ENCODE peak calls at places on chromosomes 4 and X, in six cellular contexts. One of them, this sample, is unnamed.

GRCh38 chr4:153514001-153514526 is 47.9 kb downstream of the TMEM131L start:
- DNase-seq in GM23338: no peak
- DNase-seq in SK-N-SH: no peak
- DNase-seq in hepatocyte: no peak
- DNase-seq in HCT116: peak
- DNase-seq in GM23248: peak
- DNase-seq in this sample: no peak

GRCh38 chr4:150078041-150078995 is at the start of gene DCLK2:
- DNase-seq in HCT116: peak
- DNase-seq in GM23248: peak
- DNase-seq in GM23338: peak
- DNase-seq in hepatocyte: peak
- DNase-seq in SK-N-SH: peak
- DNase-seq in this sample: peak

GRCh38 chr4:37446016-37446415 is 201.5 kb downstream of the NWD2 start:
- DNase-seq in GM23248: no peak
- DNase-seq in HCT116: no peak
- DNase-seq in SK-N-SH: no peak
- DNase-seq in GM23338: no peak
- DNase-seq in hepatocyte: no peak
- DNase-seq in this sample: no peak

GRCh38 chr4:37976513-37976912 is 16.3 kb downstream of the PTTG2 start:
- DNase-seq in hepatocyte: peak
- DNase-seq in SK-N-SH: no peak
- DNase-seq in GM23248: peak
- DNase-seq in GM23338: no peak
- DNase-seq in HCT116: no peak
- DNase-seq in this sample: no peak

GRCh38 chr4:152310223-152310622 is 225.7 kb downstream of the FBXW7 start:
- DNase-seq in SK-N-SH: no peak
- DNase-seq in HCT116: no peak
- DNase-seq in GM23338: peak
- DNase-seq in GM23248: peak
- DNase-seq in hepatocyte: no peak
- DNase-seq in this sample: no peak

GRCh38 chrX:36963069-36963808 is 44.9 kb upstream of the FAM47C start:
- DNase-seq in HCT116: no peak
- DNase-seq in GM23338: peak
- DNase-seq in SK-N-SH: no peak
- DNase-seq in hepatocyte: no peak
- DNase-seq in GM23248: no peak
- DNase-seq in this sample: no peak

GRCh38 chrX:115948018-115948923 is 222.3 kb upstream of the AGTR2 start:
- DNase-seq in hepatocyte: no peak
- DNase-seq in SK-N-SH: peak
- DNase-seq in GM23248: no peak
- DNase-seq in HCT116: no peak
- DNase-seq in GM23338: peak
- DNase-seq in this sample: peak

GRCh38 chrX:53695901-53696300 is 9.4 kb upstream of the HUWE1 start:
- DNase-seq in HCT116: no peak
- DNase-seq in GM23248: no peak
- DNase-seq in hepatocyte: no peak
- DNase-seq in SK-N-SH: no peak
- DNase-seq in GM23338: no peak
- DNase-seq in this sample: peak

GRCh38 chr4:75639124-75639695 is 8.9 kb upstream of the CDKL2 start:
- DNase-seq in SK-N-SH: no peak
- DNase-seq in GM23338: no peak
- DNase-seq in GM23248: no peak
- DNase-seq in hepatocyte: no peak
- DNase-seq in HCT116: no peak
- DNase-seq in this sample: no peak

GRCh38 chrX:135340827-135341226 is 31.5 kb downstream of the ETDC start:
- DNase-seq in GM23248: peak
- DNase-seq in hepatocyte: no peak
- DNase-seq in HCT116: no peak
- DNase-seq in SK-N-SH: peak
- DNase-seq in GM23338: no peak
- DNase-seq in this sample: no peak

GRCh38 chr4:123244233-123244632 is 152.4 kb upstream of the SPRY1 start:
- DNase-seq in hepatocyte: no peak
- DNase-seq in GM23338: no peak
- DNase-seq in HCT116: no peak
- DNase-seq in GM23248: no peak
- DNase-seq in SK-N-SH: no peak
- DNase-seq in this sample: peak

GRCh38 chr4:100462206-100462605 is 55.6 kb downstream of the EMCN start:
- DNase-seq in GM23248: peak
- DNase-seq in SK-N-SH: no peak
- DNase-seq in GM23338: no peak
- DNase-seq in HCT116: no peak
- DNase-seq in hepatocyte: no peak
- DNase-seq in this sample: no peak

GRCh38 chr4:98747659-98748091 is 89.3 kb upstream of the TSPAN5 start:
- DNase-seq in GM23338: peak
- DNase-seq in hepatocyte: peak
- DNase-seq in GM23248: no peak
- DNase-seq in HCT116: peak
- DNase-seq in SK-N-SH: no peak
- DNase-seq in this sample: peak

GRCh38 chrX:7068939-7069367 is 78.6 kb upstream of the STS start:
- DNase-seq in hepatocyte: no peak
- DNase-seq in GM23338: peak
- DNase-seq in HCT116: no peak
- DNase-seq in SK-N-SH: peak
- DNase-seq in GM23248: peak
- DNase-seq in this sample: peak

GRCh38 chr4:138816883-138817282 is 198.7 kb upstream of the NOCT start:
- DNase-seq in GM23248: no peak
- DNase-seq in GM23338: no peak
- DNase-seq in SK-N-SH: peak
- DNase-seq in HCT116: no peak
- DNase-seq in hepatocyte: peak
- DNase-seq in this sample: no peak

GRCh38 chr4:114208747-114209146 is 229.3 kb upstream of the ARSJ start:
- DNase-seq in HCT116: no peak
- DNase-seq in GM23338: no peak
- DNase-seq in GM23248: peak
- DNase-seq in hepatocyte: no peak
- DNase-seq in SK-N-SH: no peak
- DNase-seq in this sample: no peak

GRCh38 chr4:147287588-147287890 is 193.4 kb upstream of the EDNRA start:
- DNase-seq in HCT116: no peak
- DNase-seq in SK-N-SH: no peak
- DNase-seq in GM23248: no peak
- DNase-seq in GM23338: no peak
- DNase-seq in hepatocyte: no peak
- DNase-seq in this sample: no peak

GRCh38 chr4:84582988-84583870 is at the start of gene CDS1:
- DNase-seq in GM23248: peak
- DNase-seq in SK-N-SH: peak
- DNase-seq in hepatocyte: peak
- DNase-seq in HCT116: no peak
- DNase-seq in GM23338: peak
- DNase-seq in this sample: peak

GRCh38 chrX:3712080-3712869 is 1.2 kb downstream of the PRKX start:
- DNase-seq in GM23248: peak
- DNase-seq in GM23338: peak
- DNase-seq in HCT116: no peak
- DNase-seq in SK-N-SH: no peak
- DNase-seq in hepatocyte: peak
- DNase-seq in this sample: peak

GRCh38 chr4:151430737-151431457 is 21.9 kb downstream of the FHIP1A start:
- DNase-seq in SK-N-SH: no peak
- DNase-seq in GM23248: no peak
- DNase-seq in GM23338: peak
- DNase-seq in HCT116: no peak
- DNase-seq in hepatocyte: no peak
- DNase-seq in this sample: peak

GRCh38 chrX:151722241-151722846 is 6.5 kb downstream of the FATE1 start:
- DNase-seq in GM23248: peak
- DNase-seq in hepatocyte: peak
- DNase-seq in SK-N-SH: peak
- DNase-seq in HCT116: peak
- DNase-seq in GM23338: peak
- DNase-seq in this sample: peak

GRCh38 chrX:119755981-119756533 is 2.3 kb upstream of the SOWAHD start:
- DNase-seq in GM23248: no peak
- DNase-seq in HCT116: no peak
- DNase-seq in hepatocyte: no peak
- DNase-seq in GM23338: no peak
- DNase-seq in SK-N-SH: no peak
- DNase-seq in this sample: no peak
- TF ChIP-seq EZH2phosphoT487 in GM23248: no peak
- TF ChIP-seq EZH2phosphoT487 in HCT116: no peak
- TF ChIP-seq EZH2phosphoT487 in hepatocyte: no peak
- TF ChIP-seq EZH2phosphoT487 in GM23338: no peak
- TF ChIP-seq EZH2phosphoT487 in SK-N-SH: no peak
- TF ChIP-seq EZH2phosphoT487 in this sample: no peak

GRCh38 chr4:15735531-15735930 is 32.7 kb downstream of the BST1 start:
- DNase-seq in GM23338: no peak
- DNase-seq in hepatocyte: no peak
- DNase-seq in SK-N-SH: no peak
- DNase-seq in GM23248: no peak
- DNase-seq in HCT116: no peak
- DNase-seq in this sample: no peak

GRCh38 chr4:15725608-15726007 is 22.7 kb downstream of the BST1 start:
- DNase-seq in GM23338: no peak
- DNase-seq in GM23248: no peak
- DNase-seq in HCT116: no peak
- DNase-seq in hepatocyte: no peak
- DNase-seq in SK-N-SH: no peak
- DNase-seq in this sample: no peak

DNA sequence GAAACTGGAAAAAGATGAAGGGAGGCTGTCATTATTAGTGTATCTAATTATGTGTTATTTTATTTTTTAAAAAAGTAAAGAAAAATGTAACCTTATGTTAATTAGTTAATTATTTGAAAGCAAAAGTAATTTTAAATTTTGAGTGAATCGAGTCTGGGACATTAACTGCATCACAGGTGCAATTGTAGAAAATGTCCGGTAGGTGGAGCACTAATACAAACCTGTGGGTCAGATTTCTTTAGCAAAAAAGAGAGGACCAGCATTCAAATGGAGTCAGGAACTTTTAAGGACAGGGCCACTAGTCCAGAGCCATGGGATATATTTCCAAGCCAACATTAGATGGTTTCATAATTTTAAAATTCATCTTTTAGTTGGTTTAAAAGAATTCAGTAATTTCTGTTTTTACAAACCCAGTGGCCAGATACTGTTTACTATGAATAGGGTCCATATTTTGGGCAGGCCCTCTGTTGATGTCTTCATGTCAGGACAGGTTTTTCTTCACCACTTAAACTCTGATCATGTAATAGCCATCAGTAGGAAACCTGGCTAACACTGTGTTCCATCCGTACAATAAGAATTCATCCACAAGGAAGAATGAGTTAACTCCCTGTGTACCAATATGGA is 27.2 kb downstream of the BST1 start:
- DNase-seq in hepatocyte: peak
- DNase-seq in SK-N-SH: peak
- DNase-seq in GM23248: peak
- DNase-seq in GM23338: peak
- DNase-seq in HCT116: peak
- DNase-seq in this sample: peak
- TF ChIP-seq EZH2phosphoT487 in hepatocyte: no peak
- TF ChIP-seq EZH2phosphoT487 in SK-N-SH: no peak
- TF ChIP-seq EZH2phosphoT487 in GM23248: no peak
- TF ChIP-seq EZH2phosphoT487 in GM23338: no peak
- TF ChIP-seq EZH2phosphoT487 in HCT116: no peak
- TF ChIP-seq EZH2phosphoT487 in this sample: no peak

DNA sequence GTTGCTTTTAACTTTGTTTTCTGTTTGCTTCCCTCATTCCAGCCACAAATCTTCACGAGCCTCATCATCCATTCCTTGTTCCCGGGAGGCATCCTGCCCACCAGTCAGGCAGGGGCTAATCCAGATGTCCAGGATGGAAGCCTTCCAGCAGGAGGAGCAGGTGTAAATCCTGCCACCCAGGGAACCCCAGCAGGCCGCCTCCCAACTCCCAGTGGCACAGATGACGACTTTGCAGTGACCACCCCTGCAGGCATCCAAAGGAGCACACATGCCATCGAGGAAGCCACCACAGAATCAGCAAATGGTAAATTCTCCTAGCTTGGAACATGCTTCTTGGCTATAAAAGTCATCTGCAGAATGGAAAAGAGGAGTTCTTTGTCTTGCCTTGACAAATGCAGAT is 12.6 kb downstream of the AMTN start:
- DNase-seq in hepatocyte: no peak
- DNase-seq in HCT116: no peak
- DNase-seq in GM23248: no peak
- DNase-seq in GM23338: no peak
- DNase-seq in SK-N-SH: no peak
- DNase-seq in this sample: no peak
- TF ChIP-seq EZH2phosphoT487 in hepatocyte: no peak
- TF ChIP-seq EZH2phosphoT487 in HCT116: no peak
- TF ChIP-seq EZH2phosphoT487 in GM23248: no peak
- TF ChIP-seq EZH2phosphoT487 in GM23338: no peak
- TF ChIP-seq EZH2phosphoT487 in SK-N-SH: no peak
- TF ChIP-seq EZH2phosphoT487 in this sample: no peak

GRCh38 chrX:70292788-70293187 is 2.9 kb downstream of the KIF4A start:
- DNase-seq in hepatocyte: no peak
- DNase-seq in GM23248: no peak
- DNase-seq in SK-N-SH: no peak
- DNase-seq in HCT116: no peak
- DNase-seq in GM23338: no peak
- DNase-seq in this sample: no peak
- TF ChIP-seq EZH2phosphoT487 in hepatocyte: no peak
- TF ChIP-seq EZH2phosphoT487 in GM23248: no peak
- TF ChIP-seq EZH2phosphoT487 in SK-N-SH: no peak
- TF ChIP-seq EZH2phosphoT487 in HCT116: no peak
- TF ChIP-seq EZH2phosphoT487 in GM23338: no peak
- TF ChIP-seq EZH2phosphoT487 in this sample: no peak

GRCh38 chrX:45421806-45422205 is 221.1 kb upstream of the DIPK2B start:
- DNase-seq in GM23338: no peak
- DNase-seq in hepatocyte: no peak
- DNase-seq in HCT116: no peak
- DNase-seq in SK-N-SH: no peak
- DNase-seq in GM23248: no peak
- DNase-seq in this sample: no peak

GRCh38 chrX:45424341-45424740 is 223.7 kb upstream of the DIPK2B start:
- DNase-seq in HCT116: no peak
- DNase-seq in GM23338: no peak
- DNase-seq in GM23248: peak
- DNase-seq in hepatocyte: no peak
- DNase-seq in SK-N-SH: no peak
- DNase-seq in this sample: no peak

GRCh38 chrX:45422216-45422925 is 221.7 kb upstream of the DIPK2B start:
- DNase-seq in GM23248: peak
- DNase-seq in GM23338: no peak
- DNase-seq in hepatocyte: no peak
- DNase-seq in HCT116: no peak
- DNase-seq in SK-N-SH: no peak
- DNase-seq in this sample: no peak
- TF ChIP-seq EZH2phosphoT487 in GM23248: no peak
- TF ChIP-seq EZH2phosphoT487 in GM23338: no peak
- TF ChIP-seq EZH2phosphoT487 in hepatocyte: no peak
- TF ChIP-seq EZH2phosphoT487 in HCT116: no peak
- TF ChIP-seq EZH2phosphoT487 in SK-N-SH: no peak
- TF ChIP-seq EZH2phosphoT487 in this sample: no peak

This sample was measured in neural progenitor cell.